ENCODE peak calls at places on chromosomes 3 and 15, in ten cellular contexts. N is breast epithelium, S is ovary, D is heart left ventricle, T is HepG2, K is Peyer's patch, A is A549, M is GM12878, V is esophagus squamous epithelium, J is tibial nerve. R is an unnamed sample.

GRCh38 chr3:162769559-162769958 is 1273.0 kb downstream of the OTOL1 start:
- DNase-seq in N (no peak), S (no peak), D (no peak), T (no peak), K (no peak), A (no peak), M (no peak), V (no peak), J (no peak), R (no peak)

GRCh38 chr3:197533396-197534347 is 22.1 kb downstream of the BDH1 start:
- DNase-seq in N (no peak), S (no peak), D (no peak), T (no peak), K (no peak), A (no peak), M (no peak), V (no peak), J (no peak), R (no peak)

GRCh38 chr3:63662011-63662410 is 9.5 kb downstream of the SNTN start:
- DNase-seq in N (no peak), S (no peak), D (no peak), T (no peak), K (no peak), A (no peak), M (no peak), V (no peak), J (no peak), R (no peak)

GRCh38 chr15:69462030-69462492 is 9.4 kb downstream of the RPLP1 start:
- DNase-seq in N (no peak), S (peak; percentile 76), D (peak; percentile 43), T (no peak), K (peak; percentile 71), A (no peak), M (no peak), V (no peak), J (no peak), R (peak; percentile 47)

GRCh38 chr3:11914041-11914440 is 67.4 kb upstream of the TAMM41 start:
- DNase-seq in N (no peak), S (no peak), D (no peak), T (no peak), K (peak; percentile 7), A (no peak), M (no peak), V (no peak), J (no peak), R (no peak)

GRCh38 chr15:88505721-88506120 is 38.2 kb downstream of the MRPS11 start:
- DNase-seq in N (no peak), S (no peak), D (no peak), T (no peak), K (no peak), A (no peak), M (no peak), V (no peak), J (no peak), R (no peak)

GRCh38 chr15:42392309-42393024 is 33.2 kb downstream of the CAPN3 start:
- DNase-seq in N (no peak), S (no peak), D (no peak), T (peak; percentile 98), K (peak; percentile 86), A (no peak), M (no peak), V (no peak), J (no peak), R (no peak)

GRCh38 chr3:126216416-126216815 is 36.0 kb upstream of the ALDH1L1 start:
- DNase-seq in N (no peak), S (no peak), D (no peak), T (no peak), K (no peak), A (no peak), M (no peak), V (no peak), J (no peak), R (no peak)

GRCh38 chr15:88334436-88334835 is 77.9 kb upstream of the NTRK3 start:
- DNase-seq in N (no peak), S (no peak), D (no peak), T (no peak), K (no peak), A (no peak), M (no peak), V (no peak), J (no peak), R (no peak)

GRCh38 chr15:85582719-85583089 is 202.3 kb downstream of the AKAP13 start:
- DNase-seq in N (peak; percentile 35), S (peak; percentile 48), D (peak; percentile 75), T (no peak), K (peak; percentile 61), A (no peak), M (peak; percentile 28), V (no peak), J (no peak), R (peak; percentile 55)

GRCh38 chr3:149553781-149554451 is 79.4 kb downstream of the TM4SF4 start:
- DNase-seq in N (peak; percentile 57), S (peak; percentile 76), D (peak; percentile 60), T (no peak), K (no peak), A (no peak), M (no peak), V (no peak), J (peak; percentile 28), R (peak; percentile 64)

GRCh38 chr3:37993067-37993809 is 2.7 kb downstream of the VILL start:
- DNase-seq in N (no peak), S (no peak), D (no peak), T (no peak), K (peak; percentile 61), A (no peak), M (no peak), V (no peak), J (peak; percentile 6), R (peak; percentile 10)

GRCh38 chr15:70140543-70141375 is 43.0 kb upstream of the TLE3 start:
- DNase-seq in N (no peak), S (no peak), D (no peak), T (peak; percentile 94), K (no peak), A (peak; percentile 74), M (no peak), V (no peak), J (no peak), R (no peak)

GRCh38 chr3:185558395-185558794 is 6.0 kb upstream of the LIPH start:
- DNase-seq in N (peak; percentile 72), S (no peak), D (no peak), T (peak; percentile 33), K (peak; percentile 79), A (no peak), M (no peak), V (no peak), J (no peak), R (no peak)

GRCh38 chr3:172630316-172630715 is 80.6 kb downstream of the NCEH1 start:
- DNase-seq in N (no peak), S (no peak), D (no peak), T (no peak), K (no peak), A (no peak), M (no peak), V (no peak), J (no peak), R (no peak)

DNA sequence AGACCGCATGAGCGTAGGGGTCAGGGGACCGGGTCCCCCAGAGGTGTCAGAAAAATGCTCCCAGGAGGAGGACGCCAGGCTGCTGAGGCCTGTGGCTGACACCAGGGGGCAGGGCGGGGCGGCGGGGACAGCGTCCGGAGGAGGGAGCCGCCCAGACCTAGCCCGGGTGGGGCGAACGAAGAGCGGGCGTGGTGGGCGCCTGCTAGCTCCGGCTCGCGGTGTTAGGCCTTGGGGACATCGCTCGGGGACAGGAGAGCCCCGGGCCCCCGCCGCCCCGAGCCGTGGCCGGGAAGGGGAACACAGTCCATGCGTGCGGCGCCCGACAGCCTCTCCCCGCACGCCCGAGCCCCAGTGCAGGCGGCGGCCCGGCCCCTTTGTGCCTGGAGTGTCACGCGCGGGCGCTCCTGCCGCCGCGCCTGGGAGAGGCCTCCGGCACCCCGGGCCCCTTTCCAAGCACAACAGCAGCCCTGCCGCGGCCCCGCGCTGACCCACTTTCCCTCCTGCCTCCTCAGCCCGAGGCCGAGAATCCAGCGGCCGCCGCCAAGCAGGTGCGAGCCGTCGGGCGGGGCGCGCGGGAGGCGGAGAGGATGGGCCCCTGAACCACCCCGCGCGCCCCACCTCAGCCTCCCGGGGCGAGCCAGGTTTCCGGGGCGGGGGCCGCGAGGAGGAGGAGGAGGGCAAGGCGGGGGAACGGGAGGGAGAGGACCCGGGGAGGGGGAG is 111.0 kb upstream of the KLF13 start:
- DNase-seq in N (peak; percentile 71), S (peak; percentile 75), D (peak; percentile 88), T (peak; percentile 54), K (peak; percentile 94), A (peak; percentile 85), M (no peak), V (peak; percentile 64), J (peak; percentile 67), R (peak; percentile 73)
- TF ChIP-seq POLR2A in N (no peak), S (no peak), D (peak; percentile 36), T (no peak), K (peak; percentile 59), A (peak; percentile 22), M (peak; percentile 71), V (peak; percentile 62), J (peak; percentile 32), R (peak; percentile 42)

DNA sequence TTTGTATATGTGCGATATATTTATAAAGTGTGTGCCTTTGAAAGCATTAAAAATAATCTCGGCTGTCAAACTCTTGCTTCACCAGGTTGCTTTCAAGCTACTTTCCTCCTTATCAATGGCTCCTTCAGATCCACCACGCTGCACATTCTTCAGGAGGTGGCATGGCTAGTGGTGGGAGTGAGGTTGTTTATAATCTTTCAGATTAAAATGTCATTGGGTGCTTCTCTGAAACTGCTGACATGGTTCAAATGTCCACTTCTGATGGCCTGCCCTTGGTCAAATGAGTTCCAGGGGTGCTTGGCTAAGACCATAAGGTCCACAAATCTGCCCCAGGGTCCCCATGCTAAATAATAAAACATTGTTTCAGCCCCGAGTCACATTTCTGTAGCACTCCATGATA is 36.7 kb downstream of the ARHGAP31 start:
- DNase-seq in N (no peak), S (no peak), D (no peak), T (no peak), K (no peak), A (no peak), M (no peak), V (no peak), J (no peak), R (no peak)
- H3K27ac ChIP-seq in N (no peak overlapping the region), S (no peak overlapping the region), D (no peak overlapping the region), T (no peak overlapping the region), K (no peak overlapping the region), A (no peak overlapping the region), M (no peak overlapping the region), V (no peak overlapping the region), J (peak overlapping the region; percentile 66), R (no peak overlapping the region)

DNA sequence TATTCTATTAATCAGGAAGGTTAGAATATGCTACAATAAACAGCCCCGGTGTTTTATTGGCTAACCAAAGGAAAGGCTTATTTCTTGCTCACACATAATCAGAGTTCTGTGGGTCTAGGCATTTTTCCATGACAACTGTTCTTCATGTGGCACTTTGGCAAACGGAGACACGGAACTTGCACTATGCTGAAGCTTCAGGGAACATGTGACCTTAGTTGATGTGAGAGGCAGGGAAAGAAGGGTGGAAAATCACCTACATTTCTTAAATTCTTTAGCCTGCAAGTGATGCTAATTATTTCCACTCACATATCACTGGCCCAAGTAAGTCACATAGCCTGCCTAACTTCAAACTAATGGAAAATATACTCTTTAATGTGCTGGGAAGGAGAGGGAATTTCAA is 344.6 kb downstream of the SV2B start:
- DNase-seq in N (no peak), S (no peak), D (no peak), T (no peak), K (no peak), A (no peak), M (no peak), V (no peak), J (no peak), R (no peak)
- H3K4me3 ChIP-seq in N (no peak overlapping the region), S (no peak overlapping the region), D (no peak overlapping the region), T (no peak overlapping the region), K (no peak overlapping the region), A (no peak overlapping the region), M (no peak overlapping the region), V (no peak overlapping the region), J (no peak overlapping the region), R (no peak overlapping the region)

GRCh38 chr15:25850154-25851111 is 12.7 kb downstream of the ATP10A start:
- DNase-seq in N (peak; percentile 69), S (peak; percentile 59), D (peak; percentile 82), T (peak; percentile 74), K (peak; percentile 68), A (peak; percentile 78), M (peak; percentile 28), V (no peak), J (peak; percentile 27), R (peak; percentile 66)
- TF ChIP-seq POLR2A in N (no peak), S (peak; percentile 21), D (no peak), T (no peak), K (no peak), A (peak; percentile 46), M (peak; percentile 11), V (no peak), J (no peak), R (no peak)